ENCODE peak calls at places on chromosomes 5 and 9, in five cellular contexts. M is neuronal stem cell, N is H9, F is IMR-90, A is mesenchymal stem cell. I is an unnamed sample.

GRCh38 chr5:66724740-66725139 is 128.5 kb downstream of the MAST4 start:
- DNase-seq in F (no peak), M (no peak), N (no peak), A (peak; percentile 3), I (no peak)

GRCh38 chr5:1246711-1247431 is 21.7 kb downstream of the SLC6A18 start:
- DNase-seq in F (no peak), A (peak; percentile 5), N (peak; percentile 81), M (peak; percentile 81), I (peak; percentile 77)

GRCh38 chr5:120449501-120449900 is 14.6 kb upstream of the PRR16 start:
- DNase-seq in N (no peak), F (peak; percentile 46), M (no peak), A (peak; percentile 76), I (peak; percentile 72)

GRCh38 chr5:27473300-27474053 is 435.1 kb upstream of the CDH9 start:
- DNase-seq in A (peak; percentile 62), M (peak; percentile 18), N (no peak), F (no peak), I (peak; percentile 73)

GRCh38 chr5:171757853-171758535 is 27.6 kb upstream of the SMIM23 start:
- DNase-seq in M (no peak), A (peak; percentile 96), N (no peak), F (peak; percentile 99), I (no peak)

GRCh38 chr9:8683496-8683895 is 883.9 kb upstream of the DMAC1 start:
- DNase-seq in A (no peak), M (no peak), N (no peak), F (no peak), I (no peak)

GRCh38 chr9:22037954-22038690 is 29.0 kb upstream of the CDKN2B start:
- DNase-seq in F (peak; percentile 47), M (no peak), N (no peak), A (peak; percentile 65), I (no peak)

GRCh38 chr5:139294372-139295165 is 1.0 kb downstream of the MATR3 start:
- DNase-seq in N (no peak), F (peak; percentile 82), M (peak; percentile 82), A (peak; percentile 91), I (peak; percentile 85)

DNA sequence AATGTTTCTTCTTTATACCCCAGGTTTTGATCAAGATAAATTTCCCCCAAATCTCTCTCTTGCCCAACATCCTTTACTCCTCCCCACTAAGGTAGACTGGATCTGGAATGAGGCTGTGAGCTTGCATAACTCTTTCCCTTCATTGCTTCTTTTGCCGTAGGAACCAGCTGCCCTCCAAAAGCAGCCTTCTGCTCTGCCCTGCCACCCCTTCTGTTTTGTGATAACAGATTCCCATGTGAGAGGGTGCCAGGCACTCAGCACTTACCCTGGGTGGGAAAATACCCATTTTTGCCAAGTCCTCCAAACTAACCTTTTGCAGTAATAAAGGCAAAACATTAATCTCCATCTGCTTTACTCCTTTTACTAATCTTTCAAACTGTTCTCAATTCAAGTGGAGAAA is 182.6 kb downstream of the ASTN2 start:
- DNase-seq in M (no peak), A (no peak), F (no peak), N (no peak), I (no peak)
- H3K4me1 ChIP-seq in M (no peaks in the 10 kb centered on the region), A (no peaks in the 10 kb centered on the region), F (no peaks in the 10 kb centered on the region), N (no peaks in the 10 kb centered on the region), I (no peaks in the 10 kb centered on the region)

GRCh38 chr5:53369681-53370080 is 110.7 kb upstream of the FST start:
- DNase-seq in M (no peak), N (no peak), F (no peak), A (no peak), I (no peak)

GRCh38 chr5:53366245-53366644 is 114.2 kb upstream of the FST start:
- DNase-seq in M (no peak), N (no peak), F (peak; percentile 86), A (peak; percentile 36), I (no peak)

GRCh38 chr5:53367727-53368126 is 112.7 kb upstream of the FST start:
- DNase-seq in N (no peak), A (no peak), M (no peak), F (no peak), I (no peak)

GRCh38 chr5:53368966-53369605 is 111.3 kb upstream of the FST start:
- DNase-seq in A (no peak), M (no peak), F (no peak), N (no peak), I (no peak)

GRCh38 chr5:53368516-53368915 is 111.9 kb upstream of the FST start:
- DNase-seq in M (no peak), A (peak; percentile 73), N (no peak), F (peak; percentile 83), I (no peak)
- H3K27ac ChIP-seq in M (no peak overlapping the region), A (no peak overlapping the region), N (no peak overlapping the region), F (no peak overlapping the region), I (no peak overlapping the region)

GRCh38 chr9:99222416-99223280 is 566 bp downstream of the SEC61B start:
- DNase-seq in M (no peak), A (no peak), N (no peak), F (peak; percentile 36), I (peak; percentile 47)

GRCh38 chr9:99221623-99222415 is at the start of the genes ALG2 and SEC61B:
- DNase-seq in N (peak; percentile 94), M (peak; percentile 94), F (peak; percentile 96), A (peak; percentile 97), I (peak; percentile 96)

GRCh38 chr9:99224445-99224844 is 2.4 kb downstream of the SEC61B start:
- DNase-seq in M (no peak), F (no peak), N (no peak), A (no peak), I (no peak)

GRCh38 chr9:99226054-99226453 is 4.0 kb downstream of the SEC61B start:
- DNase-seq in M (no peak), A (no peak), N (no peak), F (no peak), I (no peak)

DNA sequence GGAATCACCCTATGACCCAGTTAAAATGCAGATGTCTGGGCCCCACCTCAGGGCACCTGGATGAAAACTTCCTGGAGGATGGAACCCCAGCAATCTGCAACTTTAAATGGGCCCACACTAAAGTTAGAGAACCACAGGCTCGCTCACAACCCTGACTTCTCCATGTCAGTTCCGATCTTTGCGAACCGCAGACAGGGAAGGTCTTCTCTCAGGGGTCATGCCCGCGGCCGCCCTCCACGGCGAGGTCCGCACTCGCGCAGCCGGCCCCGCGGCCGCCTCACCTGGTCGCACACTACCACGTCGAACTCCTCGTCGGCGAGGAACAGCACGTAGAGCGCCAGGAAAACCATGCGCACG is 498 bp downstream of the ALG2 start:
- DNase-seq in F (no peak), A (no peak), M (no peak), N (no peak), I (no peak)
- H4K8ac ChIP-seq in F (peak overlapping the region; percentile 79), A (peak overlapping the region; percentile 98), M (no peak overlapping the region), N (no peak overlapping the region), I (no peak overlapping the region)

DNA sequence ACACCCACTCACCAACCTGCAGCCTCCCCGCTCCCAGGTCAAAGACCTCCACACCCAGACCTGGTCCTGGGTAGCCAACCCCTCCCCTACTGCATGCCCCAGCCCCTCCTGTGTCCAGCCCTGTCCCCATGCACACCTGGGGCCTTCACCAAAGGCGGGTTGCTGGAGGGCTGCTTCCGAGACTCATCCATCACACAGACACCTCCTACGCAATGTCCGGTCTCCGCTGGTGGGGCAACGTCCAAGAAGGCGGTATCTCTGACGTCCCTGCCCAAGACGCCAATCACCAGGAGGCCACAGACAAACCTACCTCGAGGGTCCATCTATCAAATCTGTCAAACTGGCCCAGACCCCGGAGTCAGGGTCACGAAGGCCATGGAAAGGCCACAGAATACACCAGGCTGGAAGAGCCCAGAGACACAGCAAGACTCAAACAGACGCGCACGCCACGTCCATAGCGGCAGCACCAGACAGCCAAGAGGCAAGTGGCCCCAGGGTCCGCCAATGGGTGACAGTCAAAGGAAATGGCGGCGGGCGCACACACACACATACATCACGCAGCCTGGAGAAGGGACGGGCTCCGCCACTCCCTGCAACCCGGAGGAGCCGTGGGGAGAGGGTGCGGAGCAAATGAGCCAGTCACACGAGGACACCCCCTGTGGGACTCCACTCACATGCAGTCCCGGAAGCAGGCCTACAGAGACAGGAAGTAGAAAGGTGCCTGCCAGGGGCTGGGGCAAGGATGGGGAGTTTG is 10.7 kb downstream of the NACC2 start:
- DNase-seq in A (no peak), F (no peak), M (no peak), N (peak; percentile 25), I (no peak)
- H3K4me1 ChIP-seq in A (peaks cover 41% of the 10 kb centered on the region), F (peaks cover 5% of the 10 kb centered on the region), M (no peaks in the 10 kb centered on the region), N (no peaks in the 10 kb centered on the region), I (no peaks in the 10 kb centered on the region)

I was measured in mesendoderm.